ENCODE peak calls at places on chromosomes 12 and 14, in seven cellular contexts. One of them, this sample, is unnamed.

GRCh38 chr12:71124833-71125460 is 32.9 kb downstream of the TSPAN8 start:
- DNase-seq in fibroblast of lung: no peak
- DNase-seq in K562: no peak
- DNase-seq in lower lobe of right lung: no peak
- DNase-seq in fibroblast of the aortic adventitia: no peak
- DNase-seq in neural progenitor cell: no peak
- DNase-seq in GM12865: no peak
- DNase-seq in this sample: no peak

GRCh38 chr12:12505544-12506501 is 56.8 kb downstream of the DUSP16 start:
- DNase-seq in GM12865: peak
- DNase-seq in K562: peak
- DNase-seq in neural progenitor cell: no peak
- DNase-seq in fibroblast of lung: peak
- DNase-seq in fibroblast of the aortic adventitia: peak
- DNase-seq in lower lobe of right lung: no peak
- DNase-seq in this sample: peak

GRCh38 chr12:51246254-51246853 is 7.7 kb downstream of the DAZAP2 start:
- DNase-seq in GM12865: peak
- DNase-seq in lower lobe of right lung: no peak
- DNase-seq in fibroblast of the aortic adventitia: peak
- DNase-seq in neural progenitor cell: no peak
- DNase-seq in K562: peak
- DNase-seq in fibroblast of lung: peak
- DNase-seq in this sample: peak

GRCh38 chr14:72607386-72608125 is 286.3 kb downstream of the DPF3 start:
- DNase-seq in fibroblast of lung: peak
- DNase-seq in neural progenitor cell: no peak
- DNase-seq in lower lobe of right lung: no peak
- DNase-seq in GM12865: no peak
- DNase-seq in K562: no peak
- DNase-seq in fibroblast of the aortic adventitia: no peak
- DNase-seq in this sample: no peak

GRCh38 chr12:46101121-46101869 is 110.9 kb upstream of the SCAF11 start:
- DNase-seq in fibroblast of the aortic adventitia: no peak
- DNase-seq in neural progenitor cell: peak
- DNase-seq in fibroblast of lung: peak
- DNase-seq in GM12865: no peak
- DNase-seq in lower lobe of right lung: no peak
- DNase-seq in K562: no peak
- DNase-seq in this sample: no peak

GRCh38 chr12:131242741-131243496 is 289.2 kb downstream of the ADGRD1 start:
- DNase-seq in lower lobe of right lung: no peak
- DNase-seq in neural progenitor cell: peak
- DNase-seq in fibroblast of lung: no peak
- DNase-seq in K562: peak
- DNase-seq in GM12865: peak
- DNase-seq in fibroblast of the aortic adventitia: no peak
- DNase-seq in this sample: no peak

GRCh38 chr12:19967486-19967885 is 400.9 kb upstream of the PDE3A start:
- DNase-seq in neural progenitor cell: no peak
- DNase-seq in lower lobe of right lung: no peak
- DNase-seq in K562: no peak
- DNase-seq in GM12865: peak
- DNase-seq in fibroblast of the aortic adventitia: peak
- DNase-seq in fibroblast of lung: peak
- DNase-seq in this sample: peak

GRCh38 chr14:63757211-63757610 is 29.3 kb upstream of the SGPP1 start:
- DNase-seq in fibroblast of the aortic adventitia: no peak
- DNase-seq in GM12865: no peak
- DNase-seq in neural progenitor cell: no peak
- DNase-seq in K562: no peak
- DNase-seq in fibroblast of lung: no peak
- DNase-seq in lower lobe of right lung: no peak
- DNase-seq in this sample: no peak

GRCh38 chr14:61889914-61890351 is 127.7 kb downstream of the SNAPC1 start:
- DNase-seq in fibroblast of lung: no peak
- DNase-seq in K562: no peak
- DNase-seq in lower lobe of right lung: no peak
- DNase-seq in neural progenitor cell: no peak
- DNase-seq in fibroblast of the aortic adventitia: no peak
- DNase-seq in GM12865: peak
- DNase-seq in this sample: no peak

DNA sequence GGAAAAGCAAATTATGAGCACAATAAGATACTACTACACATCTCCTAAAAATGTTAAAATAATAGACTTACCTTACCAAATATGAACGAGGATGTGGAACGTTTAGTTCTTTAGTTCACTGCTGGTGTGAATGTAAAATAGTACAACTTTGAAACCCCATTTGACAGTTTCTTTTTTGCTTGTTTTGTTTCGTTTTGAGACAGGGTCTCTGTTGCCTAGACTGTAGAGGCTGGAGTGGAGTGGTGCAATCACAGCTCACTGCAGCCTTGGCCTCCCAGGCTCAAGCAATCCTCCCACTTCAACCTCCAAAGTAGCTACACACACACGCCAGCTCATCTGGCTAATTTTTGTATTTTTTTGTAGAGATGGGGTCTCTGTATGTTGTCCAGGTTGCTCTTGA is 136.4 kb upstream of the FAR2 start:
- DNase-seq in neural progenitor cell: no peak
- DNase-seq in GM12865: peak
- DNase-seq in K562: no peak
- DNase-seq in fibroblast of the aortic adventitia: no peak
- DNase-seq in fibroblast of lung: no peak
- DNase-seq in lower lobe of right lung: no peak
- DNase-seq in this sample: no peak
- TF ChIP-seq CTCF in neural progenitor cell: no peak
- TF ChIP-seq CTCF in GM12865: no peak
- TF ChIP-seq CTCF in K562: no peak
- TF ChIP-seq CTCF in fibroblast of the aortic adventitia: no peak
- TF ChIP-seq CTCF in fibroblast of lung: no peak
- TF ChIP-seq CTCF in lower lobe of right lung: no peak
- TF ChIP-seq CTCF in this sample: no peak

DNA sequence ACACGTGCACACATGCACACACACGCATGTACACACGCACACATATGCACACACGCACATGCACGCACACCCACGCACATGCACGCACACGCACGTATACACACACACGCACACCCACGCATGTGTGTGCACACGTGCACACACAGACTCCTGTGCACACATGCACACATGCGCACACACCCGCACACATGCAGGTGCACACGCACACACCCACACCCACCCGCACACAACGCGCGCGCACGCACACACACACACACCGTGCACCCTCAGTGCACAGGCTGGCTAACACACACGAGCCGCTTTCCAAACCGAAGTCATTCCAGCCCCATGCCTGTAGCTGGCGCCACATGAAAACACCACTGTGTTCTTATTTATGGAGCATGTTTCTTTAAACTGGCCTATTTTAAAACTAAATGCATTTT is 45.3 kb downstream of the GALNT9 start:
- DNase-seq in GM12865: no peak
- DNase-seq in neural progenitor cell: no peak
- DNase-seq in fibroblast of the aortic adventitia: peak
- DNase-seq in fibroblast of lung: peak
- DNase-seq in K562: no peak
- DNase-seq in lower lobe of right lung: peak
- DNase-seq in this sample: peak
- H3K4me3 ChIP-seq in GM12865: no peak
- H3K4me3 ChIP-seq in neural progenitor cell: no peak
- H3K4me3 ChIP-seq in fibroblast of the aortic adventitia: no peak
- H3K4me3 ChIP-seq in fibroblast of lung: no peak
- H3K4me3 ChIP-seq in K562: no peak
- H3K4me3 ChIP-seq in lower lobe of right lung: no peak
- H3K4me3 ChIP-seq in this sample: no peak

DNA sequence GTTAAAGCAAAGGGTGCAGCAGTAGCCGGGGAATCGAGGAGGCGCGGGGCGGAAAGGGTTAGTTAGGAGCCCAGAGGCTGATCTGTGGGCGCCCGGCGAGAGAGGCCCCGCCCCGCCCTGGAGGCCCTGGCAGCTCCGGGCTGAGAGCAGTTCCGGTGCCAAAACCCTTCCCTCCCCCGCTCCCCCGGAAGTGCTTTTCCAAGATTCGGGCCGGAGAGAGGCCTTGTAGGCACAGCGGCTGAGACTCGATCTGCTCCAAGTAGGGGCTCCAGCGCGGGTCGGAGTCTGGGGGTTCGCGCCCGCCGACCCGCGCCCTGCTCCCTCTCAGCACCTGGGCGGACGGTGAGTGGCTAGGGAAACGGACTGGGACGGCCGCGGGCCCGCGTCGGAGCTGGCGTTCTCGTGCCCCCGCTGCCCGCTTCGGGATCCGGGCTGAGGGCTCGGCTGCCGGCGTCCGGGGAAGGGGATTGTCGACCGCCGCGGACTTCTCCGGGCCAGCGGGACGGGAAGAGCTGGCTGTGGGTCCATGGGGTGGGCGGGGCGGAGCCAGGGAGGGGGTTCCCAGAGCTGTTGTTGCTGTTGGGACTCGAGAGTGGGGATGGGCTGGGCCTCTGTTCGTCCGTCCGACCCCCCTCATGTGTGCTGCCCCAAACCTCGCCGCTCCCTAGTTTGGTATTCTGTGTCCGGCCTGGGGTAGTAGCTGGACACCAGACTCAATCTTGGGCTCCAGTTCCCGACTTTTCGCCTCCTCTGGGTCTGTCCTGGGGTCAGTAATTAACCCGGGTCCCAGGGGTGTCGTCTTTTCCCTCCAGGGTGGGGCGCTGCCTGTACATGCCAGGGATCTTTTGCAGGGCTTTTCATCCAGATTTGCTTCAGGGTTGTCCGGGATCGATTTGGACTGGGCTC is at the start of gene FRS2:
- DNase-seq in fibroblast of the aortic adventitia: peak
- DNase-seq in K562: peak
- DNase-seq in neural progenitor cell: peak
- DNase-seq in fibroblast of lung: peak
- DNase-seq in lower lobe of right lung: peak
- DNase-seq in GM12865: peak
- DNase-seq in this sample: peak
- TF ChIP-seq CTCF in fibroblast of the aortic adventitia: peak
- TF ChIP-seq CTCF in K562: peak
- TF ChIP-seq CTCF in neural progenitor cell: peak
- TF ChIP-seq CTCF in fibroblast of lung: peak
- TF ChIP-seq CTCF in lower lobe of right lung: no peak
- TF ChIP-seq CTCF in GM12865: peak
- TF ChIP-seq CTCF in this sample: peak

GRCh38 chr14:59391388-59391787 is 73.8 kb downstream of the GPR135 start:
- DNase-seq in lower lobe of right lung: no peak
- DNase-seq in fibroblast of the aortic adventitia: no peak
- DNase-seq in K562: no peak
- DNase-seq in neural progenitor cell: no peak
- DNase-seq in GM12865: no peak
- DNase-seq in fibroblast of lung: no peak
- DNase-seq in this sample: no peak

GRCh38 chr14:59389936-59390335 is 75.2 kb downstream of the GPR135 start:
- DNase-seq in neural progenitor cell: no peak
- DNase-seq in GM12865: no peak
- DNase-seq in fibroblast of lung: no peak
- DNase-seq in lower lobe of right lung: no peak
- DNase-seq in fibroblast of the aortic adventitia: no peak
- DNase-seq in K562: no peak
- DNase-seq in this sample: no peak

GRCh38 chr14:59395672-59396071 is 69.5 kb downstream of the GPR135 start:
- DNase-seq in neural progenitor cell: no peak
- DNase-seq in lower lobe of right lung: no peak
- DNase-seq in GM12865: no peak
- DNase-seq in fibroblast of lung: no peak
- DNase-seq in fibroblast of the aortic adventitia: no peak
- DNase-seq in K562: no peak
- DNase-seq in this sample: peak

GRCh38 chr14:59398841-59399240 is 66.3 kb downstream of the GPR135 start:
- DNase-seq in GM12865: no peak
- DNase-seq in lower lobe of right lung: no peak
- DNase-seq in fibroblast of the aortic adventitia: no peak
- DNase-seq in neural progenitor cell: no peak
- DNase-seq in K562: peak
- DNase-seq in fibroblast of lung: no peak
- DNase-seq in this sample: no peak

GRCh38 chr14:59394268-59394667 is 70.9 kb downstream of the GPR135 start:
- DNase-seq in fibroblast of lung: peak
- DNase-seq in GM12865: no peak
- DNase-seq in K562: no peak
- DNase-seq in fibroblast of the aortic adventitia: peak
- DNase-seq in lower lobe of right lung: no peak
- DNase-seq in neural progenitor cell: no peak
- DNase-seq in this sample: peak
- H3K4me3 ChIP-seq in fibroblast of lung: no peak
- H3K4me3 ChIP-seq in GM12865: no peak
- H3K4me3 ChIP-seq in K562: no peak
- H3K4me3 ChIP-seq in fibroblast of the aortic adventitia: no peak
- H3K4me3 ChIP-seq in lower lobe of right lung: no peak
- H3K4me3 ChIP-seq in neural progenitor cell: no peak
- H3K4me3 ChIP-seq in this sample: no peak

This sample was measured in cardiac fibroblast.